ENCODE peak calls at places on chromosomes 7 and 10, in ten cellular contexts. Y, G, T, J, X, R, P, B, N and S are unnamed samples.

GRCh38 chr7:22672892-22673637 is 53.9 kb upstream of the IL6 start:
- ATAC-seq in Y (no peak), G (no peak), T (no peak), J (peak), X (no peak), R (no peak), P (peak), B (no peak), N (no peak), S (no peak)

GRCh38 chr10:83991986-83992753 is 147.1 kb upstream of the GHITM start:
- ATAC-seq in Y (no peak), G (peak), T (peak), J (peak), X (peak), R (no peak), P (peak), B (no peak), N (no peak), S (no peak)

GRCh38 chr7:69889338-69890080 is 291.2 kb downstream of the AUTS2 start:
- ATAC-seq in Y (no peak), G (peak), T (no peak), J (no peak), X (no peak), R (no peak), P (no peak), B (no peak), N (no peak), S (no peak)

GRCh38 chr7:47354831-47355541 is 226.9 kb downstream of the TNS3 start:
- ATAC-seq in Y (peak), G (no peak), T (peak), J (peak), X (no peak), R (no peak), P (no peak), B (peak), N (no peak), S (no peak)

GRCh38 chr7:102132209-102132752 is 154.4 kb upstream of the SH2B2 start:
- ATAC-seq in Y (no peak), G (no peak), T (no peak), J (no peak), X (peak), R (no peak), P (no peak), B (no peak), N (peak), S (no peak)

GRCh38 chr7:150307904-150308303 is 15.3 kb upstream of the LRRC61 start:
- ATAC-seq in Y (no peak), G (no peak), T (no peak), J (no peak), X (peak), R (no peak), P (no peak), B (no peak), N (no peak), S (no peak)

GRCh38 chr7:77439572-77439971 is 23.4 kb upstream of the GSAP start:
- ATAC-seq in Y (peak), G (no peak), T (peak), J (peak), X (peak), R (peak), P (peak), B (peak), N (peak), S (no peak)

GRCh38 chr7:7793249-7793648 is 74.8 kb upstream of the RPA3 start:
- ATAC-seq in Y (no peak), G (no peak), T (no peak), J (no peak), X (peak), R (no peak), P (no peak), B (no peak), N (no peak), S (no peak)

GRCh38 chr10:86321568-86321967 is 45.0 kb downstream of the GRID1 start:
- ATAC-seq in Y (no peak), G (no peak), T (no peak), J (no peak), X (no peak), R (no peak), P (no peak), B (peak), N (no peak), S (no peak)

GRCh38 chr7:70634610-70635068 is 497.3 kb upstream of the GALNT17 start:
- ATAC-seq in Y (no peak), G (no peak), T (no peak), J (no peak), X (no peak), R (no peak), P (no peak), B (no peak), N (no peak), S (no peak)

GRCh38 chr10:127918570-127918969 is 11.7 kb downstream of the PTPRE start:
- ATAC-seq in Y (no peak), G (no peak), T (peak), J (no peak), X (no peak), R (peak), P (no peak), B (peak), N (peak), S (peak)

GRCh38 chr10:31707578-31708411 is 220.8 kb downstream of the ARHGAP12 start:
- ATAC-seq in Y (peak), G (peak), T (peak), J (no peak), X (peak), R (peak), P (peak), B (peak), N (peak), S (peak)

GRCh38 chr10:99779335-99779734 is 3.1 kb upstream of the ABCC2 start:
- ATAC-seq in Y (peak), G (peak), T (peak), J (no peak), X (peak), R (no peak), P (peak), B (peak), N (peak), S (peak)

GRCh38 chr10:11602357-11602756 is 9.1 kb downstream of the USP6NL start:
- ATAC-seq in Y (no peak), G (no peak), T (no peak), J (no peak), X (no peak), R (no peak), P (no peak), B (no peak), N (no peak), S (no peak)

GRCh38 chr7:115779561-115779960 is 251.0 kb downstream of the TFEC start:
- ATAC-seq in Y (no peak), G (no peak), T (no peak), J (no peak), X (peak), R (no peak), P (no peak), B (no peak), N (no peak), S (no peak)

GRCh38 chr10:121527690-121528089 is 70.6 kb downstream of the FGFR2 start:
- ATAC-seq in Y (no peak), G (no peak), T (no peak), J (no peak), X (peak), R (no peak), P (no peak), B (no peak), N (no peak), S (peak)

GRCh38 chr10:67695555-67695954 is 440 bp downstream of the CTNNA3 start:
- ATAC-seq in Y (peak), G (no peak), T (no peak), J (no peak), X (no peak), R (no peak), P (no peak), B (peak), N (no peak), S (no peak)

GRCh38 chr10:11658801-11659368 is 47.4 kb upstream of the USP6NL start:
- ATAC-seq in Y (no peak), G (no peak), T (no peak), J (no peak), X (peak), R (no peak), P (no peak), B (no peak), N (no peak), S (no peak)

GRCh38 chr10:50508315-50509051 is 115.3 kb downstream of the SGMS1 start:
- ATAC-seq in Y (no peak), G (no peak), T (peak), J (no peak), X (peak), R (peak), P (no peak), B (no peak), N (peak), S (no peak)

GRCh38 chr10:8039323-8039922 is 15.1 kb upstream of the GATA3 start:
- ATAC-seq in Y (no peak), G (no peak), T (no peak), J (no peak), X (no peak), R (no peak), P (no peak), B (no peak), N (no peak), S (no peak)

GRCh38 chr10:8040651-8041050 is 13.8 kb upstream of the GATA3 start:
- ATAC-seq in Y (no peak), G (no peak), T (no peak), J (no peak), X (no peak), R (no peak), P (no peak), B (no peak), N (no peak), S (no peak)

GRCh38 chr10:8042032-8042863 is 12.2 kb upstream of the GATA3 start:
- ATAC-seq in Y (no peak), G (no peak), T (no peak), J (no peak), X (no peak), R (no peak), P (no peak), B (no peak), N (no peak), S (no peak)

GRCh38 chr10:8042864-8043568 is 11.5 kb upstream of the GATA3 start:
- ATAC-seq in Y (no peak), G (no peak), T (no peak), J (no peak), X (no peak), R (no peak), P (no peak), B (peak), N (no peak), S (no peak)

GRCh38 chr10:8041284-8042031 is 13.0 kb upstream of the GATA3 start:
- ATAC-seq in Y (no peak), G (no peak), T (no peak), J (no peak), X (no peak), R (no peak), P (no peak), B (no peak), N (no peak), S (no peak)
- H3K4me3 ChIP-seq in Y (no peak), G (no peak), T (no peak), J (no peak), X (no peak), R (no peak), P (no peak), B (no peak), N (no peak), S (no peak)

GRCh38 chr10:88974446-88975376 is 15.9 kb upstream of the FAS start:
- ATAC-seq in Y (peak), G (peak), T (peak), J (peak), X (peak), R (no peak), P (peak), B (peak), N (peak), S (no peak)

GRCh38 chr10:88974012-88974411 is 16.6 kb upstream of the FAS start:
- ATAC-seq in Y (no peak), G (no peak), T (no peak), J (no peak), X (no peak), R (no peak), P (no peak), B (no peak), N (no peak), S (no peak)

GRCh38 chr10:88971668-88972067 is 18.9 kb upstream of the FAS start:
- ATAC-seq in Y (peak), G (no peak), T (no peak), J (no peak), X (peak), R (peak), P (no peak), B (no peak), N (no peak), S (peak)

GRCh38 chr10:88978463-88978862 is 12.1 kb upstream of the FAS start:
- ATAC-seq in Y (no peak), G (no peak), T (no peak), J (no peak), X (no peak), R (no peak), P (no peak), B (no peak), N (no peak), S (no peak)

DNA sequence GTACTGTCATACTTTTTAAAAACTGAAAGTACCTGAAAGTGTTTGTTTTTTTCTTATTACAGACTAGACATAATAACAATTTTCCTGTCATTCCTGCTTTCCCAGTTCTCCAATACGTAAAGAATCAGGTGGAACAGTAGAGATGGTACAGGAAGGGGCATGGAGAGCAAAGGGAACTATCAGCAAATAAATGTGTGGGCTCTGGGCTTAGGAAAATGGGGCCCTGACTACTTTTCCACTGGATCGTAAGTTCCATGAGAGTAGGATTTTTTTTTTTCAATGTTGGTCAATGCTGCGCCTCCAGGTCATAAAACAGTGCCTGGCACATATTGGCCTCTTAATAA is 15.2 kb upstream of the FAS start:
- ATAC-seq in Y (no peak), G (peak), T (peak), J (peak), X (peak), R (no peak), P (peak), B (no peak), N (no peak), S (no peak)
- H3K4me3 ChIP-seq in Y (peak), G (peak), T (no peak), J (peak), X (peak), R (peak), P (peak), B (peak), N (peak), S (peak)

GRCh38 chr10:113056030-113056429 is 106.0 kb downstream of the TCF7L2 start:
- ATAC-seq in Y (no peak), G (no peak), T (no peak), J (no peak), X (no peak), R (no peak), P (no peak), B (no peak), N (no peak), S (no peak)

GRCh38 chr10:113056468-113057021 is 106.5 kb downstream of the TCF7L2 start:
- ATAC-seq in Y (no peak), G (peak), T (no peak), J (no peak), X (peak), R (no peak), P (no peak), B (peak), N (no peak), S (no peak)

GRCh38 chr10:113060221-113061053 is 110.4 kb downstream of the TCF7L2 start:
- ATAC-seq in Y (peak), G (peak), T (peak), J (peak), X (peak), R (peak), P (no peak), B (peak), N (no peak), S (peak)

GRCh38 chr10:113059001-113059780 is 109.1 kb downstream of the TCF7L2 start:
- ATAC-seq in Y (peak), G (no peak), T (peak), J (no peak), X (peak), R (no peak), P (no peak), B (peak), N (no peak), S (peak)

DNA sequence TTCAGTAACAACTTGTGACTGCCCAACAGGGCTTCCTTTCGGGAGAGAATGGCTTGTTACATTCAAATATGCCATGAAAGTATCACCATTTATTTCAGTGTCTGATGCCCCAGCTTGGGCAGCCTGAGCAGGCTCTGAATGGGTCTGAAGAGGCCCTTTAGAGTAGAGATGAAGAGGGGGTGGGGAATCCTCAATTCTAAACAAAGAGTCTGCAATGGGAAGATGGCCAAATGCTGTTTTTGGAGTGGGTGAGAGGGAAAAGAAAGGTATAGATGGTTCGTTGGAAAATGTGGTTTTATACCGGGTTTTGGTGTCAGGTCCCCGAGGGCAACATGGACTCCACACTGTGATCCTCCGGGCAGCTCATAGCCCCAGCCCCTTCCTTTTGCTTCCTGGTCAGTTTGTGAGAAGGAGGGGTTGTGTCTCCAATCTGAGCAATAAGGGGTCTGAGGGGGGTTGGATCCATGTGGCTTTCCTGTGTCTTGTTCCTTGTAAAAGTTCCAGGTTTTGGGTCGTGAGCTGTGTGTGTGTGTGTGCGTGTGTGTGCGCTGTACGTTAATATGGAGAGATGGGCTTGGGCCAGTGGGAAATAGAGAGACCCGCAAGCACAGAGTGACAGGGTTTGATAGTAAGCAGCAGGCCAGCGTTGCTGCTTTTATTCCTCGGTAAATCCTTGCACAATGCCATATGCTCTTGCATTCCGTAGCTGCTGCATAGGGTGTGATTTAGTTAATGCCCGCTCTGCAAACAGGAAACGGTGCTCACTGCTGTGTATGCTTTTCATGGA is 108.3 kb downstream of the TCF7L2 start:
- ATAC-seq in Y (no peak), G (no peak), T (peak), J (no peak), X (peak), R (no peak), P (peak), B (no peak), N (no peak), S (peak)
- H3K4me3 ChIP-seq in Y (no peak), G (no peak), T (no peak), J (no peak), X (no peak), R (no peak), P (peak), B (no peak), N (no peak), S (peak)

GRCh38 chr7:27210441-27211083 is 10.7 kb upstream of the HOXA13 start:
- ATAC-seq in Y (peak), G (peak), T (peak), J (peak), X (peak), R (peak), P (peak), B (peak), N (peak), S (no peak)
- H3K4me3 ChIP-seq in Y (peak), G (no peak), T (no peak), J (no peak), X (no peak), R (peak), P (peak), B (peak), N (no peak), S (peak)

GRCh38 chr7:139362302-139362701 is 2.6 kb downstream of the LUC7L2 start:
- ATAC-seq in Y (no peak), G (no peak), T (no peak), J (no peak), X (no peak), R (no peak), P (no peak), B (no peak), N (no peak), S (no peak)
- H3K4me3 ChIP-seq in Y (no peak), G (peak), T (no peak), J (no peak), X (no peak), R (peak), P (no peak), B (no peak), N (no peak), S (no peak)

DNA sequence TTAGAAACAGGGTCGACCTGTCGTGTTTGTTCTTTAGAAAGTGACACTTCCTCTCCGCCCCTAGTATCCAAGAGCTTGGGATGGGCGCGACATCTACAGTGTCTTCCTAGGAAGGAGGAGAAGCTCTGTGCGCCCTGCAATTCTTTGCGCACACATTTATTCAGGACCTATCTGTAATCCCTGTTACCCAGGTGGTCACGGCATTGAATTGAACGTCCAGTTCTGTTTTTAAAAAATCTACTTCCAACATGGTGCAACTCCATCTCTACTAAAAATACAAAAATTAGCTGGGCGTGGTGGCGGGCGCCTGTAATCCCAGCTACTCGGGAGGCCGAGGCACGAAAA is 602 bp upstream of the LAMB1 start:
- ATAC-seq in Y (no peak), G (no peak), T (no peak), J (no peak), X (no peak), R (no peak), P (no peak), B (no peak), N (no peak), S (no peak)
- H3K4me3 ChIP-seq in Y (peak), G (no peak), T (peak), J (peak), X (peak), R (peak), P (peak), B (peak), N (no peak), S (peak)

GRCh38 chr7:82511542-82511941 is 68.0 kb upstream of the CACNA2D1 start:
- ATAC-seq in Y (no peak), G (no peak), T (no peak), J (no peak), X (no peak), R (no peak), P (no peak), B (no peak), N (no peak), S (no peak)

GRCh38 chr7:82506702-82507101 is 63.1 kb upstream of the CACNA2D1 start:
- ATAC-seq in Y (peak), G (no peak), T (no peak), J (no peak), X (no peak), R (peak), P (peak), B (peak), N (no peak), S (peak)

GRCh38 chr7:82506208-82506607 is 62.6 kb upstream of the CACNA2D1 start:
- ATAC-seq in Y (no peak), G (no peak), T (no peak), J (no peak), X (no peak), R (no peak), P (no peak), B (no peak), N (no peak), S (no peak)

GRCh38 chr7:82507976-82508677 is 64.5 kb upstream of the CACNA2D1 start:
- ATAC-seq in Y (peak), G (no peak), T (peak), J (no peak), X (peak), R (peak), P (no peak), B (peak), N (peak), S (no peak)

GRCh38 chr7:82507365-82507975 is 63.9 kb upstream of the CACNA2D1 start:
- ATAC-seq in Y (no peak), G (no peak), T (peak), J (no peak), X (no peak), R (no peak), P (peak), B (peak), N (peak), S (no peak)
- H3K4me3 ChIP-seq in Y (no peak), G (no peak), T (peak), J (no peak), X (peak), R (no peak), P (no peak), B (no peak), N (no peak), S (no peak)